ENCODE peak calls at places on chromosome 1, in seven cellular contexts. Q, U, X, E, H, I and B are unnamed samples. For H3K4me1, the result is how much of the 10 kb centered on the place peaks cover.

GRCh38 chr1:10912441-10912840 is 100.0 kb upstream of the TARDBP start:
- DNase-seq in I (no peak), X (no peak), U (no peak), E (no peak), Q (no peak), H (no peak), B (no peak)

GRCh38 chr1:179709841-179710329 is 33.2 kb upstream of the FAM163A start:
- DNase-seq in Q (no peak), U (peak), E (no peak), I (no peak), X (no peak), H (peak), B (peak)

GRCh38 chr1:53800621-53801020 is 37.5 kb downstream of the NDC1 start:
- DNase-seq in X (no peak), E (no peak), H (no peak), I (no peak), Q (no peak), U (no peak), B (no peak)

GRCh38 chr1:8711873-8712412 is 105.5 kb downstream of the RERE start:
- DNase-seq in H (no peak), X (no peak), Q (no peak), E (no peak), I (no peak), U (no peak), B (no peak)

GRCh38 chr1:39026947-39027507 is 877 bp downstream of the NDUFS5 start:
- DNase-seq in U (no peak), Q (no peak), I (no peak), E (no peak), H (no peak), X (no peak), B (no peak)

GRCh38 chr1:101235696-101236545 is 898 bp upstream of the S1PR1 start:
- DNase-seq in X (peak), I (peak), U (peak), Q (peak), H (peak), E (peak), B (peak)

GRCh38 chr1:247647864-247648263 is 31.7 kb downstream of the OR13G1 start:
- DNase-seq in I (peak), Q (no peak), E (no peak), U (no peak), X (no peak), H (no peak), B (peak)

GRCh38 chr1:223269006-223269405 is 95.0 kb downstream of the SUSD4 start:
- DNase-seq in I (no peak), H (no peak), Q (no peak), X (no peak), E (no peak), U (no peak), B (no peak)

DNA sequence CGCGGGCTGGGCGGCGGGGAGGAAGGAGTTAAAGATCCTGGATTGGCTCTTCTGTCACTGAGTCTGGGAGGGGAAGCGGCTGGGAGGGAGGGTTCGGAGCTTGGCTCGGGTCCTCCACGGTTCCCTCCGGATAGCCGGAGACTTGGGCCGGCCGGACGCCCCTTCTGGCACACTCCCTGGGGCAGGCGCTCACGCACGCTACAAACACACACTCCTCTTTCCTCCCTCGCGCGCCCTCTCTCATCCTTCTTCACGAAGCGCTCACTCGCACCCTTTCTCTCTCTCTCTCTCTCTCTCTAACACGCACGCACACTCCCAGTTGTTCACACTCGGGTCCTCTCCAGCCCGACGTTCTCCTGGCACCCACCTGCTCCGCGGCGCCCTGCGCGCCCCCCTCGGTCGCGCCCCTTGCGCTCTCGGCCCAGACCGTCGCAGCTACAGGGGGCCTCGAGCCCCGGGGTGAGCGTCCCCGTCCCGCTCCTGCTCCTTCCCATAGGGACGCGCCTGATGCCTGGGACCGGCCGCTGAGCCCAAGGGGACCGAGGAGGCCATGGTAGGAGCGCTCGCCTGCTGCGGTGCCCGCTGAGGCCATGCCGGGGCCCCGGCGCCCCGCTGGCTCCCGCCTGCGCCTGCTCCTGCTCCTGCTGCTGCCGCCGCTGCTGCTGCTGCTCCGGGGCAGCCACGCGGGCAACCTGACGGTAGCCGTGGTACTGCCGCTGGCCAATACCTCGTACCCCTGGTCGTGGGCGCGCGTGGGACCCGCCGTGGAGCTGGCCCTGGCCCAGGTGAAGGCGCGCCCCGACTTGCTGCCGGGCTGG is at the start of gene NPR1:
- DNase-seq in E (peak), U (no peak), H (peak), X (peak), Q (peak), I (peak), B (peak)
- TF ChIP-seq CTCF in E (no peak), U (no peak), H (no peak), X (no peak), Q (no peak), I (no peak), B (no peak)

GRCh38 chr1:201775380-201775779 is 53.6 kb upstream of the IPO9 start:
- DNase-seq in U (no peak), Q (no peak), X (no peak), H (no peak), I (no peak), E (no peak), B (no peak)

GRCh38 chr1:201772178-201772577 is 56.8 kb upstream of the IPO9 start:
- DNase-seq in I (no peak), X (no peak), H (no peak), U (no peak), Q (no peak), E (no peak), B (no peak)

GRCh38 chr1:201773764-201774163 is 55.2 kb upstream of the IPO9 start:
- DNase-seq in H (no peak), Q (no peak), U (no peak), X (no peak), E (no peak), I (no peak), B (no peak)

GRCh38 chr1:201774224-201774982 is 54.6 kb upstream of the IPO9 start:
- DNase-seq in Q (no peak), I (no peak), X (no peak), H (no peak), U (peak), E (no peak), B (no peak)

GRCh38 chr1:201774983-201775344 is 54.0 kb upstream of the IPO9 start:
- DNase-seq in E (no peak), I (no peak), Q (no peak), H (no peak), U (no peak), X (no peak), B (no peak)
- H3K4me1 ChIP-seq in E (under half), I (under half), Q (under half), H (half or more), U (under half), X (under half), B (under half)

GRCh38 chr1:86146566-86146965 is 10.0 kb downstream of the COL24A1 start:
- DNase-seq in X (no peak), E (no peak), I (no peak), H (no peak), Q (no peak), U (no peak), B (no peak)
- TF ChIP-seq CTCF in X (no peak), E (peak), I (peak), H (no peak), Q (no peak), U (no peak), B (peak)

DNA sequence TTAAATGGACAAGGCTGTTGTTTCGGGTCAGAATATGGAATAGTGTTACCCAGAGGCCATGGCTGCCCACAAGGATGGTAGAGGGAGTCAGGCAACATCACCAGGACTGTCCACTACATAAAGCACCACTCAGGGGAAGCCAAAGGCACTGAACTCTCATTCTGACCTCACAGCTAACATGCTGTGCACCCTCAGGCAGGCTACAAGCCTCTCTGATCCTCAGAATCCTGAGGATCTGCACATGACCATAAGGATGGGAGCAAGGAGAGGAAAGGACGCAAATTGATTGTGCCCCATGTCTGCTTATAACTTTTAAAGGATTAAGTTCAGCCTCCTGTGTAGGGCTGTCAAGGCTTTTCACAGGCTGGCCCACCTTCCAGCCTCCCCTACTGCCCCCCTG is 38.7 kb downstream of the PLEKHA6 start:
- DNase-seq in I (no peak), U (no peak), E (no peak), Q (no peak), X (no peak), H (no peak), B (no peak)
- H3K4me1 ChIP-seq in I (under half), U (under half), E (under half), Q (half or more), X (under half), H (under half), B (under half)

GRCh38 chr1:2468540-2468939 is 7.5 kb upstream of the PLCH2 start:
- DNase-seq in E (no peak), U (no peak), Q (no peak), H (no peak), I (no peak), X (no peak), B (no peak)
- TF ChIP-seq CTCF in E (no peak), U (no peak), Q (no peak), H (no peak), I (no peak), X (no peak), B (no peak)

GRCh38 chr1:32247452-32247851 is 430 bp downstream of the FAM167B start:
- DNase-seq in Q (no peak), X (peak), E (peak), U (no peak), I (no peak), H (peak), B (no peak)

GRCh38 chr1:32247983-32248889 is 1.2 kb downstream of the FAM167B start:
- DNase-seq in H (peak), I (peak), X (peak), Q (peak), E (peak), U (peak), B (peak)

GRCh38 chr1:32250893-32251716 is at the start of gene LCK:
- DNase-seq in U (no peak), E (no peak), X (no peak), Q (no peak), I (peak), H (peak), B (no peak)

GRCh38 chr1:32249831-32250525 is 1.1 kb upstream of the LCK start:
- DNase-seq in Q (peak), I (no peak), X (peak), U (peak), H (peak), E (peak), B (no peak)

GRCh38 chr1:32246888-32247273 is at the start of gene FAM167B:
- DNase-seq in U (peak), H (peak), E (peak), I (no peak), X (no peak), Q (no peak), B (no peak)
- H3K4me1 ChIP-seq in U (under half), H (under half), E (under half), I (under half), X (under half), Q (under half), B (under half)